ENCODE peak calls at places on chromosomes 4 and X, in seven cellular contexts. O is GM10248; J is heart right ventricle; I is left ventricle myocardium inferior; S is activated CD8-positive, alpha-beta memory T cell treated with anti-CD3 and anti-CD28 coated beads, Interleukin-2, amount 50 U/mL, for 4 hours; X is EL; K is activated CD8-positive, alpha-beta T cell treated with anti-CD3 and anti-CD28 coated beads for 36 hours. L is an unnamed sample.

GRCh38 chrX:120561634-120562568 is 1.1 kb upstream of the CUL4B start:
- DNase-seq in O (no peak), J (no peak), I (no peak), S (no peak), X (no peak), K (no peak), L (no peak)

GRCh38 chr4:11424000-11424399 is 4.7 kb downstream of the HS3ST1 start:
- DNase-seq in O (peak), J (no peak), I (no peak), S (no peak), X (no peak), K (peak), L (no peak)

GRCh38 chr4:1243451-1244080 is 5.4 kb downstream of the CTBP1 start:
- DNase-seq in O (no peak), J (peak), I (peak), S (peak), X (no peak), K (no peak), L (no peak)

GRCh38 chrX:14694631-14695030 is 165.3 kb downstream of the GLRA2 start:
- DNase-seq in O (no peak), J (no peak), I (no peak), S (no peak), X (peak), K (no peak), L (no peak)

GRCh38 chr4:183099537-183100297 is 660 bp downstream of the WWC2 start:
- DNase-seq in O (peak), J (peak), I (peak), S (peak), X (peak), K (peak), L (no peak)

GRCh38 chr4:5890063-5890727 is 2.7 kb downstream of the CRMP1 start:
- DNase-seq in O (no peak), J (no peak), I (no peak), S (no peak), X (no peak), K (no peak), L (no peak)

GRCh38 chr4:168587326-168588125 is 90.7 kb downstream of the PALLD start:
- DNase-seq in O (no peak), J (peak), I (peak), S (no peak), X (peak), K (no peak), L (no peak)

GRCh38 chrX:147981038-147981752 is at the start of gene FMR1NB:
- DNase-seq in O (no peak), J (no peak), I (no peak), S (no peak), X (no peak), K (no peak), L (no peak)

GRCh38 chrX:149398027-149398426 is 107.1 kb downstream of the IDS start:
- DNase-seq in O (no peak), J (no peak), I (no peak), S (no peak), X (no peak), K (no peak), L (no peak)

GRCh38 chr4:86771141-86771540 is 78.0 kb downstream of the SLC10A6 start:
- DNase-seq in O (no peak), J (no peak), I (no peak), S (no peak), X (no peak), K (no peak), L (no peak)

GRCh38 chrX:41240504-41240903 is 93.5 kb upstream of the DDX3X start:
- DNase-seq in O (no peak), J (no peak), I (no peak), S (no peak), X (no peak), K (no peak), L (no peak)

GRCh38 chr4:27006646-27007045 is 146.0 kb downstream of the STIM2 start:
- DNase-seq in O (no peak), J (no peak), I (no peak), S (no peak), X (no peak), K (no peak), L (no peak)

GRCh38 chr4:137635108-137635507 is 102.8 kb upstream of the PCDH18 start:
- DNase-seq in O (no peak), J (no peak), I (no peak), S (no peak), X (no peak), K (no peak), L (no peak)

GRCh38 chr4:185112104-185112503 is 31.0 kb upstream of the SLC25A4 start:
- DNase-seq in O (no peak), J (no peak), I (no peak), S (no peak), X (peak), K (no peak), L (no peak)

L was measured in GF-D8.